ENCODE peak calls at places on chromosome 12, in ten cellular contexts. Q is iris pigment epithelial cell; B is GM12865; V is OCI-LY7; O is T follicular helper cell; C is NCI-H510A treated with DMSO at 0.1 percent for 48 hours; Y is substantia nigra; X is activated CD4-positive, alpha-beta T cell treated with anti-CD3 and anti-CD28 coated beads for 48 hours; D is GDM1; S is upper lobe of right lung. T is an unnamed sample.

GRCh38 chr12:4984344-4984743 is 59.3 kb upstream of the KCNA5 start:
- DNase-seq in B (no peak), Q (no peak), X (no peak), Y (no peak), V (no peak), C (no peak), D (no peak), S (no peak), O (no peak), T (peak; percentile 14)

GRCh38 chr12:45268672-45269406 is 52.9 kb downstream of the ANO6 start:
- DNase-seq in V (peak; percentile 17), X (no peak), S (peak; percentile 76), D (no peak), O (no peak), B (peak; percentile 34), Y (no peak), C (peak; percentile 46), Q (peak; percentile 91), T (peak; percentile 88)

GRCh38 chr12:11927311-11927935 is 143.3 kb upstream of the BCL2L14 start:
- DNase-seq in Q (peak; percentile 25), V (no peak), X (no peak), O (no peak), C (no peak), B (no peak), Y (no peak), S (no peak), D (no peak), T (no peak)

GRCh38 chr12:94550964-94551363 is 91.3 kb upstream of the CEP83 start:
- DNase-seq in B (peak; percentile 18), V (no peak), O (no peak), C (no peak), X (no peak), S (no peak), Q (no peak), D (no peak), Y (no peak), T (no peak)

GRCh38 chr12:52191841-52192791 is at the start of gene KRT80:
- DNase-seq in V (no peak), X (peak; percentile 53), C (peak; percentile 95), S (peak; percentile 90), O (no peak), Y (no peak), Q (peak; percentile 99), B (no peak), D (peak; percentile 19), T (peak; percentile 87)

GRCh38 chr12:109827566-109828550 is 5.3 kb downstream of the TRPV4 start:
- DNase-seq in B (no peak), X (no peak), O (no peak), V (no peak), C (no peak), S (peak; percentile 85), Q (peak; percentile 66), D (no peak), Y (no peak), T (peak; percentile 91)

GRCh38 chr12:130421896-130422295 is 84.2 kb downstream of the PIWIL1 start:
- DNase-seq in X (no peak), Q (no peak), Y (no peak), C (no peak), S (no peak), O (no peak), B (no peak), D (no peak), V (no peak), T (no peak)

GRCh38 chr12:41795910-41796309 is 348.8 kb downstream of the GXYLT1 start:
- DNase-seq in V (no peak), S (no peak), C (no peak), X (no peak), O (no peak), B (peak; percentile 7), D (no peak), Q (no peak), Y (no peak), T (no peak)

GRCh38 chr12:19518209-19518608 is 78.9 kb downstream of the AEBP2 start:
- DNase-seq in C (no peak), V (no peak), Y (no peak), O (no peak), D (no peak), Q (no peak), S (no peak), B (no peak), X (no peak), T (no peak)

GRCh38 chr12:132577191-132577920 is 33.0 kb downstream of the LRCOL1 start:
- DNase-seq in O (no peak), S (no peak), B (no peak), X (no peak), Q (no peak), V (no peak), D (no peak), Y (no peak), C (no peak), T (no peak)

GRCh38 chr12:72110814-72111615 is 161.2 kb upstream of the TRHDE start:
- DNase-seq in S (no peak), C (no peak), Y (no peak), V (no peak), O (no peak), B (no peak), Q (no peak), D (no peak), X (no peak), T (no peak)

GRCh38 chr12:83537428-83538053 is 850.8 kb downstream of the TMTC2 start:
- DNase-seq in Q (peak; percentile 1), Y (no peak), V (no peak), B (no peak), C (no peak), O (no peak), S (no peak), X (no peak), D (no peak), T (no peak)

GRCh38 chr12:120167529-120168095 is 26.9 kb downstream of the GCN1 start:
- DNase-seq in S (no peak), C (no peak), O (no peak), Q (no peak), D (no peak), B (no peak), V (peak; percentile 34), X (no peak), Y (no peak), T (no peak)

T was measured in cardiac septum.